ENCODE peak calls at places on chromosomes 16 and 17, in seven cellular contexts. S, V, B, W, T, I and L are unnamed samples.

GRCh38 chr17:12136243-12136642 is 115.6 kb downstream of the MAP2K4 start:
- DNase-seq in W (no peak), S (no peak), I (no peak), V (no peak), T (no peak), B (no peak), L (no peak)

GRCh38 chr16:30457743-30458560 is 12.3 kb upstream of the SEPHS2 start:
- DNase-seq in S (no peak), W (no peak), B (no peak), I (no peak), V (no peak), T (no peak), L (no peak)

GRCh38 chr17:81651692-81652091 is 4.7 kb downstream of the PDE6G start:
- DNase-seq in I (no peak), B (no peak), S (no peak), V (no peak), W (peak), T (peak), L (no peak)

GRCh38 chr17:82365586-82366295 is 5.8 kb upstream of the UTS2R start:
- DNase-seq in V (no peak), W (no peak), S (no peak), T (no peak), B (no peak), I (no peak), L (no peak)

GRCh38 chr16:82384017-82384416 is 214.0 kb upstream of the MPHOSPH6 start:
- DNase-seq in W (no peak), V (no peak), I (no peak), B (no peak), T (no peak), S (no peak), L (no peak)

GRCh38 chr17:60223456-60223855 is 73.7 kb downstream of the CA4 start:
- DNase-seq in T (no peak), B (no peak), I (no peak), V (no peak), S (no peak), W (no peak), L (no peak)

GRCh38 chr17:79658811-79659207 is 48.0 kb upstream of the RBFOX3 start:
- DNase-seq in W (no peak), V (no peak), T (peak), B (no peak), S (peak), I (no peak), L (no peak)

GRCh38 chr16:85387731-85388295 is 225.3 kb upstream of the GSE1 start:
- DNase-seq in T (no peak), S (no peak), B (no peak), V (no peak), I (no peak), W (no peak), L (no peak)

GRCh38 chr17:43403846-43404245 is 5.1 kb downstream of the ARL4D start:
- DNase-seq in T (no peak), W (peak), B (no peak), I (no peak), V (no peak), S (no peak), L (no peak)

GRCh38 chr16:24430937-24431760 is 108.2 kb upstream of the RBBP6 start:
- DNase-seq in W (no peak), T (peak), S (no peak), B (no peak), V (no peak), I (no peak), L (no peak)

GRCh38 chr17:69729937-69730336 is 315.4 kb downstream of the MAP2K6 start:
- DNase-seq in W (peak), S (no peak), T (no peak), B (no peak), V (no peak), I (no peak), L (no peak)

GRCh38 chr17:40540448-40540847 is 24.8 kb downstream of the CCR7 start:
- DNase-seq in S (no peak), B (no peak), I (no peak), V (no peak), T (no peak), W (no peak), L (no peak)

GRCh38 chr17:75909812-75910274 is 5.2 kb upstream of the MRPL38 start:
- DNase-seq in T (no peak), V (no peak), S (no peak), I (no peak), B (no peak), W (peak), L (no peak)

GRCh38 chr17:57518587-57519118 is 226.4 kb downstream of the CCDC182 start:
- DNase-seq in W (peak), I (peak), V (no peak), T (no peak), S (no peak), B (peak), L (no peak)

GRCh38 chr17:35534694-35535093 is 2.8 kb downstream of the SLFN12L start:
- DNase-seq in I (no peak), T (no peak), W (no peak), S (no peak), V (no peak), B (no peak), L (no peak)

GRCh38 chr16:71540-72341 is 690 bp downstream of the RHBDF1 start:
- DNase-seq in I (peak), W (peak), S (peak), T (peak), B (peak), V (no peak), L (no peak)

GRCh38 chr17:21019976-21020575 is 22.7 kb downstream of the USP22 start:
- DNase-seq in W (no peak), I (no peak), S (no peak), V (no peak), B (peak), T (no peak), L (no peak)

GRCh38 chr17:36869441-36869840 is 67.8 kb upstream of the LHX1 start:
- DNase-seq in W (no peak), B (no peak), V (no peak), I (no peak), T (no peak), S (no peak), L (no peak)

GRCh38 chr16:84294196-84295142 is at the start of gene WFDC1:
- DNase-seq in B (no peak), V (no peak), S (no peak), W (peak), I (peak), T (no peak), L (no peak)

GRCh38 chr16:4402439-4403132 is 13.8 kb downstream of the CORO7 start:
- DNase-seq in B (peak), S (peak), V (peak), I (peak), W (peak), T (peak), L (no peak)

GRCh38 chr17:32114536-32114935 is 27.8 kb upstream of the RHOT1 start:
- DNase-seq in W (no peak), S (no peak), B (no peak), T (no peak), V (no peak), I (no peak), L (no peak)

GRCh38 chr16:20023190-20023589 is 50.5 kb downstream of the GPR139 start:
- DNase-seq in S (no peak), V (no peak), W (no peak), B (no peak), I (no peak), T (no peak), L (no peak)

GRCh38 chr17:35898283-35899070 is 18.3 kb upstream of the CCL5 start:
- DNase-seq in W (peak), V (no peak), B (no peak), I (peak), S (no peak), T (no peak), L (no peak)

GRCh38 chr16:85216522-85217375 is 104.5 kb upstream of the CIBAR2 start:
- DNase-seq in V (no peak), B (no peak), T (no peak), S (no peak), W (no peak), I (no peak), L (no peak)

GRCh38 chr16:89105599-89106151 is 12.0 kb downstream of the ACSF3 start:
- DNase-seq in B (no peak), T (no peak), W (peak), S (no peak), I (no peak), V (no peak), L (no peak)

GRCh38 chr16:74627506-74628220 is 20.7 kb upstream of the GLG1 start:
- DNase-seq in T (no peak), V (no peak), S (no peak), I (peak), W (peak), B (no peak), L (no peak)

GRCh38 chr16:1812732-1813163 is 13.9 kb downstream of the HAGH start:
- DNase-seq in I (peak), W (peak), B (peak), V (no peak), S (peak), T (peak), L (no peak)

GRCh38 chr17:35716897-35717839 is 14.3 kb upstream of the RASL10B start:
- DNase-seq in V (no peak), S (no peak), B (peak), I (no peak), W (peak), T (no peak), L (no peak)

GRCh38 chr16:54503011-54503410 is 216.4 kb upstream of the IRX3 start:
- DNase-seq in W (no peak), B (peak), I (peak), V (no peak), S (no peak), T (no peak), L (no peak)

GRCh38 chr16:4382795-4383357 is 11.2 kb downstream of the VASN start:
- DNase-seq in I (peak), V (no peak), W (no peak), S (no peak), T (no peak), B (no peak), L (no peak)

GRCh38 chr17:77494664-77495435 is 354.1 kb downstream of the SEC14L1 start:
- DNase-seq in V (peak), S (peak), I (peak), T (peak), B (peak), W (peak), L (no peak)

GRCh38 chr16:68756250-68757051 is 19.4 kb downstream of the CDH1 start:
- DNase-seq in I (no peak), W (peak), T (no peak), V (peak), B (no peak), S (peak), L (no peak)

GRCh38 chr17:55283256-55283965 is 18.7 kb downstream of the HLF start:
- DNase-seq in B (no peak), T (no peak), I (no peak), V (no peak), S (no peak), W (no peak), L (no peak)

GRCh38 chr17:36221187-36221586 is 10.3 kb downstream of the CCL4L2 start:
- DNase-seq in I (no peak), T (no peak), B (no peak), S (no peak), V (no peak), W (no peak), L (no peak)

GRCh38 chr17:11309850-11310249 is 68.8 kb downstream of the SHISA6 start:
- DNase-seq in I (no peak), T (no peak), V (no peak), S (no peak), W (no peak), B (no peak), L (no peak)

GRCh38 chr17:41773190-41773588 is 13.3 kb downstream of the JUP start:
- DNase-seq in B (peak), W (peak), V (no peak), S (peak), I (peak), T (peak), L (no peak)

DNA sequence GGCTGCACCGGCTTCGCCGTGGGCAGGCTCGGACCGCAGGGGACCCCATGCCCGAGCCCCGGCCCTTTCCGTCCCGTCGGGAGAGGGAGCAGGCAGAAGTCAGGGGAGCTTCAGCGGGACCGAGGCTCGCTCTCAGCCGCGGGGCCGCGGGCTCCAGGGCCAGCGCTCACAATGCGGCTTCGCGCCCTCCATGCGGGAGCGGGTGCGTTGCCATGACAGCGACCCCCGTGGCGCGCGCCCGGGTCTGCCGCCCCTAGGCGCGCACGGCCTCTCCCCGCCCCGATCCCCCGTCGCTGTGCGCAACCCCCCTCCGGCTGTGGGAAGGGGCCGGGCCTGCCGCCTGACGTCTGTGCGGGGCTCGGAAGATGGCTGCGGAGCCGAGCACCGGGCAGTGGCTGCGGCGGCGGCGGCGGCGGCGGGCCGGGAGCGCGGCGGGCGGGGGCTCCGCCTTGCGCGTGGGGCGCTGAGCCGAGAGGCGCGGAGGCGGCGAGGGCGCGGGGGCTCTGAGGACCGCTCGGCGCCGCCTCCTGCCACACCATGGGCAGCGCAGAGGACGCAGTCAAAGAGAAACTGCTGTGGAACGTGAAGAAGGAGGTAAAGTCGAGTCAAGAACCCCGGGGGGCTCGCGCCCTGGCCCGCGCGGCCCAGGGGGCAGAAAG is at the start of gene SGSM2:
- DNase-seq in V (peak), S (no peak), W (peak), I (peak), T (peak), B (no peak), L (no peak)
- TF ChIP-seq POLR2A in V (no peak), S (no peak), W (peak), I (peak), T (no peak), B (no peak), L (no peak)

DNA sequence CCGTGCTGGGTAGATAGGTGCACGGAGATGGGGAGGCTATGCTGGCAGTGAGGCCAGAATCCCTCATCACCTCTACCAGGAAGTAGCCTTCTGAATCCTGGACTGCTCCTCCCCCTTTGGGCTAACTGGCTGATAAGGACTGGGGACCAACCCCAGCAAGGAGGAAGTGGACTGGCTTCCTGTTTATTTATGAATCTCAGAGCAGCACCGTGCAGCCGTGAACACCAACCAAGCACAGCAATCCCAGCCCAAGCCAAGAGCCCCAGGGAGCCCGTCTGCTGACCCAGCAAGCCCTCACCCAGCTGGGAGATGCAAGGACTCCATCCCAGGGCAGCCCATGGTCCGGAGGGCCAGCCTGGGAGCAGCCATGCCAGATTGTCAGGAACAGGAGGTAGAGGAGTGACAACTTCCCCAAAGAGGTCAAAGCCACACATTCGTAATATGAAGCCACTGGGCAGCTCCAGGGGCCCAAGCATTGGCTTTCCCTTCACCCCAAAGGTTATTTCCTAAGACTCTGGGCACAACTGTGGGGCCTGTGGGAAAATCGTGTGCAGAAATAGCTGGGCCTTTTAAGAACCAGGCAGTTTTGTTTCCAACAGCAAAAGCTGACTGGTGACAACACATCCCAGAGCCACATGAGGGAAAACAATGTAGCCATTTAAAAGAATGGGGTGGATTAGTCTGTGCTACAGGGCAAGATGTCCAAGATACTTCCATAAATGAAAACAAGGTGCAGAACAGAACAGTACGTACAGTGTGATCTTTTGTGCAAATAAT is 23.9 kb downstream of the PHB1 start:
- DNase-seq in W (no peak), B (no peak), T (no peak), S (no peak), I (peak), V (no peak), L (no peak)
- TF ChIP-seq POLR2A in W (no peak), B (no peak), T (no peak), S (no peak), I (no peak), V (no peak), L (no peak)

DNA sequence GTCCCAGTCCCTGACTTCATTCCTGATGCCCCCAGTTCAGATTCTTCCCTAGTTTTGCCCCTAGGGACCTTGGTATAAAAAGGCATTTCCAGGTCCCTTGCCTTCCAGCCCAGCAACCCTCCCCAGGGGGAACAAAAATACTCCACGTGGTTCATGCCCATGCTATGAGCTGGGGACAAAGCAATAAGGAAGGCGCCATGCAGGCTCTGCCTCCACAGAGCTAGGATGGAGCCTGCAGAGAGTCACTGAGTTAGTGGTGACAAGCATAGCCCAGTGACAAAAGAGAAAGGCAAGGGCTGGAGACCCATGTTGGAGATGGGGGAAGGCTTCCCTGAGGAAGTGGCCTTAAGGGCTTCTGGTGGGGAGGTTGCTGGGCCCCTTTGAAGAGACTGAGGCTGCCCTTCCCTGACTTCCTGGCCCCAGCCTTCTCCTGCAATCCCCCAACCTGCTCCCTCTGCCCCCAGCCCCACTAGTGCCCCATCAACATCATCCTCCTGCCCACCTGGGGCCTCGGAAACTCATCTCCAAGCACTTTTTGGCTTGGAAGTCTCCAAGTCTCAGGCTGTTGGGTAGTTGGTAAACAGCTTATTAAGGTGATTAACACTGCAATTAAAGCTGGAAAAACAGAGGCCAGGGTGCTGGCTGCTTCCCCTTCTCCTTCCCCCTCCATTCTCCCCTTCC is 9.6 kb downstream of the DLX3 start:
- DNase-seq in S (no peak), I (no peak), V (no peak), W (no peak), B (no peak), T (no peak), L (no peak)
- TF ChIP-seq POLR2A in S (no peak), I (no peak), V (no peak), W (no peak), B (no peak), T (no peak), L (no peak)

GRCh38 chr17:59106463-59107305 is at the start of gene TRIM37:
- DNase-seq in S (peak), T (peak), B (peak), V (peak), W (peak), I (peak), L (peak)
- TF ChIP-seq POLR2A in S (peak), T (peak), B (peak), V (peak), W (peak), I (peak), L (peak)

DNA sequence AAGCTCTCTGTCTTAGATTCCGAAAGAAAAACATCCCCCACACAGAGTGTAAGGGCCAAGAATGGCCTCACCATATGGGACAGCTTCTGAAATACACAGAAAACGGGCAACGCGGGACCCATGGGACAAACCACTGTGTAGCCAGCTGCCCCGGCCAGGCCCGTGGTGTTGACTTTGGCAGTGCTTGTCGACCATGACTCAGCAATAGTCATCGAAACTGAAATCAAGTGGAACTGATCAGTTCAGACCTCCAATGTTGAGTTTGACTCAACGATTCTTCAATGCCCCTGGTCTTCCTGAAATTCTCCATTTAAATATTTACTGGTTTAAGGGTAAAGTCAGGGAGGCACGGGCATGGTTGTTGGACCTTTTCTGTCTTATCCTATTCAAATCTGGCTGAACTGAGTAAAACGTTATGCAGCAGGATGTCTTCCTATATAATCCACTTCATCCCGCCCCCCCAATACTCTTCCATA is 27.5 kb downstream of the ZFHX3 start:
- DNase-seq in I (peak), W (peak), T (peak), B (peak), V (no peak), S (peak), L (no peak)
- TF ChIP-seq POLR2A in I (no peak), W (peak), T (no peak), B (no peak), V (no peak), S (no peak), L (no peak)

DNA sequence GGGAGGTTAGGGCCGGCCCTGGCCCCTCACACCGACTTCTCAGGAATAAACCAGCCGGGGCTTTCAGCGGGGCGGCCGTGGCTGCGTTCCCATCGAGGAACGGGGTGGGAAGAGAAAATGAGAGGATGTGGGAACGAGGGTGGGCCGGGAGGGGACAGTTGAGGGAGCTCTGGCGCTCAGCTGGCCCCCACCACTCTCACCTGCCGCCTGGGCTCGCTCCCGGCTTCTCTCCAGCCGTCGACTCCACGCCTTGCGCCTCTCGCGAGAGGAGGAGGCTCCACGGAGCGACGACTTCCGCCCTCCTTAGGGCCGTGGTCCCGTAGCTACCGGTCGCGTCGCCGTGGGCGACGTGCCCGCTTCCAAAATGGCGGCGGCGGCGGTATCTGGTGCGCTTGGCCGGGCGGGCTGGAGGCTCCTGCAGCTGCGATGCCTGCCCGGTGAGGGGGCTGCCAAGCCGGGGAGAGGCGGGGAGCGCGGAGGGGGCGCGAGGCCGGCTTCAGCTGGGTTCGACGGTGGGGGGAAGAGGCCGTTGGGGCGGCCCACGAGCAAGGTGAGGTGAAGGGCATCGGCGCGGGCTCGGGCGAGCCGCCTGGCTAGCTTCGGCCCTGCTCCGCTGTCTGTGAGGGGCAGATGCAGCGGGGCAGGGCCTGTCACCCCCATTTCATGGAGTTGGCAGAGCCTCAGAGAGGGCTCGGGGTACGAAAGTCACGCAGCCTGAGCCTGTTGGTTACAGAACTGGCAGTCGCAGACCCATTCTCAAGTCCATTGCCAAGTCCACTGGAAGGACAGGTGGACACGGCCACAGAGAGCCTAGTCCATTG is at the start of the genes CIAPIN1 and COQ9:
- DNase-seq in W (peak), V (peak), I (peak), B (peak), T (peak), S (peak), L (peak)
- TF ChIP-seq POLR2A in W (peak), V (peak), I (peak), B (peak), T (peak), S (no peak), L (no peak)